ENCODE peak calls at places on chromosome 9, in four cellular contexts. Z is Caco-2, O is NCI-H1694 treated with DMSO at 0.1 percent for 48 hours, Y is mammary epithelial cell. L is an unnamed sample.

GRCh38 chr9:120386390-120387131 is 193.4 kb downstream of the CDK5RAP2 start:
- DNase-seq in O (no peak), Z (no peak), Y (no peak), L (no peak)

GRCh38 chr9:13139641-13140171 is 139.8 kb downstream of the MPDZ start:
- DNase-seq in Z (no peak), O (no peak), Y (peak; percentile 65), L (no peak)

GRCh38 chr9:6552738-6553121 is 92.8 kb downstream of the GLDC start:
- DNase-seq in Y (peak; percentile 35), Z (no peak), O (no peak), L (no peak)

GRCh38 chr9:75866273-75866871 is 24.1 kb upstream of the PCSK5 start:
- DNase-seq in Y (peak; percentile 27), O (no peak), Z (peak; percentile 15), L (peak; percentile 34)

GRCh38 chr9:119501374-119501773 is 132.1 kb upstream of the BRINP1 start:
- DNase-seq in Y (no peak), O (no peak), Z (no peak), L (no peak)

GRCh38 chr9:18905883-18906649 is 126.9 kb downstream of the SAXO1 start:
- DNase-seq in Y (no peak), O (no peak), Z (no peak), L (no peak)

GRCh38 chr9:124809211-124809610 is 32.3 kb downstream of the OLFML2A start:
- DNase-seq in O (no peak), Y (no peak), Z (no peak), L (no peak)

GRCh38 chr9:75457474-75458011 is 369.2 kb downstream of the OSTF1 start:
- DNase-seq in Z (no peak), O (no peak), Y (no peak), L (no peak)

GRCh38 chr9:126606483-126606870 is 7.3 kb upstream of the LMX1B start:
- DNase-seq in O (no peak), Y (no peak), Z (no peak), L (no peak)

GRCh38 chr9:84917366-84918063 is 248.0 kb downstream of the NTRK2 start:
- DNase-seq in Z (no peak), Y (peak; percentile 6), O (no peak), L (no peak)

GRCh38 chr9:124624735-124624992 is 117.5 kb upstream of the NR5A1 start:
- DNase-seq in O (no peak), Z (no peak), Y (no peak), L (no peak)

GRCh38 chr9:6827370-6827949 is 69.7 kb downstream of the KDM4C start:
- DNase-seq in O (peak; percentile 55), Y (peak; percentile 20), Z (peak; percentile 66), L (peak; percentile 86)

GRCh38 chr9:68711281-68711680 is 6.2 kb downstream of the PIP5K1B start:
- DNase-seq in Z (no peak), Y (no peak), O (no peak), L (no peak)

GRCh38 chr9:95074632-95075269 is 242.8 kb downstream of the FANCC start:
- DNase-seq in O (no peak), Z (no peak), Y (no peak), L (no peak)